ENCODE peak calls at places on chromosome 22, in six cellular contexts. One of them, this sample, is unnamed.

GRCh38 chr22:22359465-22359864 is 114.9 kb downstream of the VPREB1 start:
- DNase-seq in naive thymus-derived CD4-positive, alpha-beta T cell: no peak
- DNase-seq in MV-4-11: no peak
- DNase-seq in stimulated activated CD8-positive, alpha-beta memory T cell treated with anti-CD3 and anti-CD28 coated beads, Interleukin-15, amount 100 ng/mL, for 1 hour: no peak
- DNase-seq in adipocyte: no peak
- DNase-seq in glutamatergic neuron: no peak
- DNase-seq in this sample: no peak

GRCh38 chr22:45284705-45285305 is at the start of gene UPK3A:
- DNase-seq in stimulated activated CD8-positive, alpha-beta memory T cell treated with anti-CD3 and anti-CD28 coated beads, Interleukin-15, amount 100 ng/mL, for 1 hour: peak
- DNase-seq in adipocyte: peak
- DNase-seq in glutamatergic neuron: peak
- DNase-seq in naive thymus-derived CD4-positive, alpha-beta T cell: peak
- DNase-seq in MV-4-11: peak
- DNase-seq in this sample: no peak

GRCh38 chr22:37782340-37783168 is 25.2 kb upstream of the GCAT start:
- DNase-seq in stimulated activated CD8-positive, alpha-beta memory T cell treated with anti-CD3 and anti-CD28 coated beads, Interleukin-15, amount 100 ng/mL, for 1 hour: no peak
- DNase-seq in naive thymus-derived CD4-positive, alpha-beta T cell: no peak
- DNase-seq in MV-4-11: no peak
- DNase-seq in adipocyte: no peak
- DNase-seq in glutamatergic neuron: no peak
- DNase-seq in this sample: no peak

GRCh38 chr22:46010177-46010867 is 33.4 kb upstream of the WNT7B start:
- DNase-seq in stimulated activated CD8-positive, alpha-beta memory T cell treated with anti-CD3 and anti-CD28 coated beads, Interleukin-15, amount 100 ng/mL, for 1 hour: no peak
- DNase-seq in MV-4-11: no peak
- DNase-seq in glutamatergic neuron: no peak
- DNase-seq in naive thymus-derived CD4-positive, alpha-beta T cell: no peak
- DNase-seq in adipocyte: no peak
- DNase-seq in this sample: no peak

GRCh38 chr22:36333632-36334031 is 54.1 kb downstream of the MYH9 start:
- DNase-seq in naive thymus-derived CD4-positive, alpha-beta T cell: no peak
- DNase-seq in adipocyte: no peak
- DNase-seq in glutamatergic neuron: no peak
- DNase-seq in MV-4-11: no peak
- DNase-seq in stimulated activated CD8-positive, alpha-beta memory T cell treated with anti-CD3 and anti-CD28 coated beads, Interleukin-15, amount 100 ng/mL, for 1 hour: no peak
- DNase-seq in this sample: no peak

GRCh38 chr22:31692186-31692886 is 30.3 kb upstream of the PISD start:
- DNase-seq in stimulated activated CD8-positive, alpha-beta memory T cell treated with anti-CD3 and anti-CD28 coated beads, Interleukin-15, amount 100 ng/mL, for 1 hour: no peak
- DNase-seq in naive thymus-derived CD4-positive, alpha-beta T cell: no peak
- DNase-seq in MV-4-11: peak
- DNase-seq in glutamatergic neuron: no peak
- DNase-seq in adipocyte: peak
- DNase-seq in this sample: no peak

GRCh38 chr22:47366026-47366767 is 603.7 kb downstream of the TBC1D22A start:
- DNase-seq in MV-4-11: no peak
- DNase-seq in stimulated activated CD8-positive, alpha-beta memory T cell treated with anti-CD3 and anti-CD28 coated beads, Interleukin-15, amount 100 ng/mL, for 1 hour: no peak
- DNase-seq in glutamatergic neuron: no peak
- DNase-seq in naive thymus-derived CD4-positive, alpha-beta T cell: no peak
- DNase-seq in adipocyte: no peak
- DNase-seq in this sample: no peak

GRCh38 chr22:40218723-40219294 is 41.1 kb downstream of the TNRC6B start:
- DNase-seq in MV-4-11: no peak
- DNase-seq in glutamatergic neuron: no peak
- DNase-seq in stimulated activated CD8-positive, alpha-beta memory T cell treated with anti-CD3 and anti-CD28 coated beads, Interleukin-15, amount 100 ng/mL, for 1 hour: no peak
- DNase-seq in adipocyte: no peak
- DNase-seq in naive thymus-derived CD4-positive, alpha-beta T cell: no peak
- DNase-seq in this sample: no peak

GRCh38 chr22:40221055-40221414 is 43.3 kb downstream of the TNRC6B start:
- DNase-seq in glutamatergic neuron: no peak
- DNase-seq in MV-4-11: no peak
- DNase-seq in stimulated activated CD8-positive, alpha-beta memory T cell treated with anti-CD3 and anti-CD28 coated beads, Interleukin-15, amount 100 ng/mL, for 1 hour: no peak
- DNase-seq in adipocyte: no peak
- DNase-seq in naive thymus-derived CD4-positive, alpha-beta T cell: no peak
- DNase-seq in this sample: no peak

GRCh38 chr22:19497245-19497644 is 17.5 kb downstream of the CDC45 start:
- DNase-seq in glutamatergic neuron: no peak
- DNase-seq in naive thymus-derived CD4-positive, alpha-beta T cell: no peak
- DNase-seq in MV-4-11: no peak
- DNase-seq in adipocyte: peak
- DNase-seq in stimulated activated CD8-positive, alpha-beta memory T cell treated with anti-CD3 and anti-CD28 coated beads, Interleukin-15, amount 100 ng/mL, for 1 hour: no peak
- DNase-seq in this sample: no peak

GRCh38 chr22:28006271-28006670 is 87.2 kb upstream of the PITPNB start:
- DNase-seq in stimulated activated CD8-positive, alpha-beta memory T cell treated with anti-CD3 and anti-CD28 coated beads, Interleukin-15, amount 100 ng/mL, for 1 hour: no peak
- DNase-seq in adipocyte: no peak
- DNase-seq in glutamatergic neuron: no peak
- DNase-seq in MV-4-11: no peak
- DNase-seq in naive thymus-derived CD4-positive, alpha-beta T cell: no peak
- DNase-seq in this sample: no peak

GRCh38 chr22:45977003-45977395 is at the start of gene WNT7B:
- DNase-seq in glutamatergic neuron: no peak
- DNase-seq in adipocyte: peak
- DNase-seq in naive thymus-derived CD4-positive, alpha-beta T cell: no peak
- DNase-seq in stimulated activated CD8-positive, alpha-beta memory T cell treated with anti-CD3 and anti-CD28 coated beads, Interleukin-15, amount 100 ng/mL, for 1 hour: no peak
- DNase-seq in MV-4-11: no peak
- DNase-seq in this sample: no peak

GRCh38 chr22:44797181-44797720 is 44.9 kb downstream of the ARHGAP8 start:
- DNase-seq in adipocyte: no peak
- DNase-seq in stimulated activated CD8-positive, alpha-beta memory T cell treated with anti-CD3 and anti-CD28 coated beads, Interleukin-15, amount 100 ng/mL, for 1 hour: no peak
- DNase-seq in naive thymus-derived CD4-positive, alpha-beta T cell: no peak
- DNase-seq in glutamatergic neuron: no peak
- DNase-seq in MV-4-11: no peak
- DNase-seq in this sample: no peak

GRCh38 chr22:50713571-50714056 is 24.4 kb upstream of the ACR start:
- DNase-seq in naive thymus-derived CD4-positive, alpha-beta T cell: no peak
- DNase-seq in stimulated activated CD8-positive, alpha-beta memory T cell treated with anti-CD3 and anti-CD28 coated beads, Interleukin-15, amount 100 ng/mL, for 1 hour: no peak
- DNase-seq in adipocyte: no peak
- DNase-seq in MV-4-11: no peak
- DNase-seq in glutamatergic neuron: peak
- DNase-seq in this sample: no peak

GRCh38 chr22:44211256-44211945 is 30.7 kb downstream of the PARVG start:
- DNase-seq in glutamatergic neuron: no peak
- DNase-seq in adipocyte: peak
- DNase-seq in MV-4-11: peak
- DNase-seq in stimulated activated CD8-positive, alpha-beta memory T cell treated with anti-CD3 and anti-CD28 coated beads, Interleukin-15, amount 100 ng/mL, for 1 hour: no peak
- DNase-seq in naive thymus-derived CD4-positive, alpha-beta T cell: no peak
- DNase-seq in this sample: no peak

GRCh38 chr22:42001706-42002105 is 3.1 kb downstream of the WBP2NL start:
- DNase-seq in adipocyte: no peak
- DNase-seq in MV-4-11: no peak
- DNase-seq in glutamatergic neuron: no peak
- DNase-seq in naive thymus-derived CD4-positive, alpha-beta T cell: no peak
- DNase-seq in stimulated activated CD8-positive, alpha-beta memory T cell treated with anti-CD3 and anti-CD28 coated beads, Interleukin-15, amount 100 ng/mL, for 1 hour: no peak
- DNase-seq in this sample: no peak

GRCh38 chr22:49196046-49196511 is 631.6 kb downstream of the BRD1 start:
- DNase-seq in glutamatergic neuron: no peak
- DNase-seq in adipocyte: no peak
- DNase-seq in naive thymus-derived CD4-positive, alpha-beta T cell: no peak
- DNase-seq in MV-4-11: no peak
- DNase-seq in stimulated activated CD8-positive, alpha-beta memory T cell treated with anti-CD3 and anti-CD28 coated beads, Interleukin-15, amount 100 ng/mL, for 1 hour: no peak
- DNase-seq in this sample: no peak

GRCh38 chr22:37235897-37236607 is 8.0 kb downstream of the RAC2 start:
- DNase-seq in MV-4-11: no peak
- DNase-seq in glutamatergic neuron: no peak
- DNase-seq in stimulated activated CD8-positive, alpha-beta memory T cell treated with anti-CD3 and anti-CD28 coated beads, Interleukin-15, amount 100 ng/mL, for 1 hour: no peak
- DNase-seq in adipocyte: no peak
- DNase-seq in naive thymus-derived CD4-positive, alpha-beta T cell: no peak
- DNase-seq in this sample: no peak

GRCh38 chr22:16845881-16846280 is 20.7 kb upstream of the XKR3 start:
- DNase-seq in naive thymus-derived CD4-positive, alpha-beta T cell: no peak
- DNase-seq in stimulated activated CD8-positive, alpha-beta memory T cell treated with anti-CD3 and anti-CD28 coated beads, Interleukin-15, amount 100 ng/mL, for 1 hour: no peak
- DNase-seq in adipocyte: no peak
- DNase-seq in glutamatergic neuron: no peak
- DNase-seq in MV-4-11: no peak
- DNase-seq in this sample: no peak

GRCh38 chr22:26922804-26923203 is 265.4 kb downstream of the MIAT start:
- DNase-seq in glutamatergic neuron: no peak
- DNase-seq in naive thymus-derived CD4-positive, alpha-beta T cell: no peak
- DNase-seq in MV-4-11: no peak
- DNase-seq in stimulated activated CD8-positive, alpha-beta memory T cell treated with anti-CD3 and anti-CD28 coated beads, Interleukin-15, amount 100 ng/mL, for 1 hour: no peak
- DNase-seq in adipocyte: no peak
- DNase-seq in this sample: no peak

GRCh38 chr22:19058713-19059451 is 63.3 kb downstream of the DGCR2 start:
- DNase-seq in glutamatergic neuron: no peak
- DNase-seq in naive thymus-derived CD4-positive, alpha-beta T cell: no peak
- DNase-seq in adipocyte: no peak
- DNase-seq in MV-4-11: no peak
- DNase-seq in stimulated activated CD8-positive, alpha-beta memory T cell treated with anti-CD3 and anti-CD28 coated beads, Interleukin-15, amount 100 ng/mL, for 1 hour: no peak
- DNase-seq in this sample: no peak

GRCh38 chr22:47190957-47191323 is 428.5 kb downstream of the TBC1D22A start:
- DNase-seq in MV-4-11: no peak
- DNase-seq in naive thymus-derived CD4-positive, alpha-beta T cell: no peak
- DNase-seq in adipocyte: no peak
- DNase-seq in stimulated activated CD8-positive, alpha-beta memory T cell treated with anti-CD3 and anti-CD28 coated beads, Interleukin-15, amount 100 ng/mL, for 1 hour: no peak
- DNase-seq in glutamatergic neuron: no peak
- DNase-seq in this sample: no peak

GRCh38 chr22:47053865-47054185 is 291.4 kb downstream of the TBC1D22A start:
- DNase-seq in MV-4-11: peak
- DNase-seq in stimulated activated CD8-positive, alpha-beta memory T cell treated with anti-CD3 and anti-CD28 coated beads, Interleukin-15, amount 100 ng/mL, for 1 hour: no peak
- DNase-seq in adipocyte: peak
- DNase-seq in naive thymus-derived CD4-positive, alpha-beta T cell: no peak
- DNase-seq in glutamatergic neuron: no peak
- DNase-seq in this sample: no peak

GRCh38 chr22:28821452-28821851 is 21.1 kb upstream of the XBP1 start:
- DNase-seq in adipocyte: no peak
- DNase-seq in stimulated activated CD8-positive, alpha-beta memory T cell treated with anti-CD3 and anti-CD28 coated beads, Interleukin-15, amount 100 ng/mL, for 1 hour: no peak
- DNase-seq in MV-4-11: no peak
- DNase-seq in glutamatergic neuron: no peak
- DNase-seq in naive thymus-derived CD4-positive, alpha-beta T cell: no peak
- DNase-seq in this sample: no peak

GRCh38 chr22:37001826-37002225 is 17.4 kb downstream of the TST start:
- DNase-seq in adipocyte: no peak
- DNase-seq in MV-4-11: no peak
- DNase-seq in naive thymus-derived CD4-positive, alpha-beta T cell: no peak
- DNase-seq in stimulated activated CD8-positive, alpha-beta memory T cell treated with anti-CD3 and anti-CD28 coated beads, Interleukin-15, amount 100 ng/mL, for 1 hour: no peak
- DNase-seq in glutamatergic neuron: no peak
- DNase-seq in this sample: no peak

GRCh38 chr22:20267441-20268288 is 453 bp downstream of the RTN4R start:
- DNase-seq in naive thymus-derived CD4-positive, alpha-beta T cell: no peak
- DNase-seq in glutamatergic neuron: peak
- DNase-seq in adipocyte: no peak
- DNase-seq in stimulated activated CD8-positive, alpha-beta memory T cell treated with anti-CD3 and anti-CD28 coated beads, Interleukin-15, amount 100 ng/mL, for 1 hour: no peak
- DNase-seq in MV-4-11: no peak
- DNase-seq in this sample: no peak

GRCh38 chr22:43624144-43624998 is 187.7 kb downstream of the EFCAB6 start:
- DNase-seq in adipocyte: no peak
- DNase-seq in glutamatergic neuron: no peak
- DNase-seq in MV-4-11: no peak
- DNase-seq in naive thymus-derived CD4-positive, alpha-beta T cell: no peak
- DNase-seq in stimulated activated CD8-positive, alpha-beta memory T cell treated with anti-CD3 and anti-CD28 coated beads, Interleukin-15, amount 100 ng/mL, for 1 hour: no peak
- DNase-seq in this sample: no peak

GRCh38 chr22:37193629-37194191 is 5.7 kb upstream of the C1QTNF6 start:
- DNase-seq in adipocyte: no peak
- DNase-seq in naive thymus-derived CD4-positive, alpha-beta T cell: peak
- DNase-seq in glutamatergic neuron: no peak
- DNase-seq in MV-4-11: peak
- DNase-seq in stimulated activated CD8-positive, alpha-beta memory T cell treated with anti-CD3 and anti-CD28 coated beads, Interleukin-15, amount 100 ng/mL, for 1 hour: no peak
- DNase-seq in this sample: no peak

GRCh38 chr22:24716602-24717001 is 57.9 kb downstream of the PIWIL3 start:
- DNase-seq in stimulated activated CD8-positive, alpha-beta memory T cell treated with anti-CD3 and anti-CD28 coated beads, Interleukin-15, amount 100 ng/mL, for 1 hour: no peak
- DNase-seq in naive thymus-derived CD4-positive, alpha-beta T cell: no peak
- DNase-seq in MV-4-11: no peak
- DNase-seq in adipocyte: no peak
- DNase-seq in glutamatergic neuron: no peak
- DNase-seq in this sample: no peak

GRCh38 chr22:45192701-45193187 is 29.0 kb downstream of the NUP50 start:
- DNase-seq in glutamatergic neuron: no peak
- DNase-seq in MV-4-11: no peak
- DNase-seq in stimulated activated CD8-positive, alpha-beta memory T cell treated with anti-CD3 and anti-CD28 coated beads, Interleukin-15, amount 100 ng/mL, for 1 hour: no peak
- DNase-seq in naive thymus-derived CD4-positive, alpha-beta T cell: no peak
- DNase-seq in adipocyte: no peak
- DNase-seq in this sample: no peak